ENCODE peak calls at places on chromosomes 1 and 21, in seven cellular contexts. F is OCI-LY7; Z is iPS DF 6.9; E is mesothelial cell of epicardium; D is foreskin fibroblast; L is mesendoderm; J is stimulated activated CD4-positive, alpha-beta T cell treated with anti-CD3 and anti-CD28 coated beads, TNF-alpha, amount 100 ng/mL, for 48 hours. C is an unnamed sample.

GRCh38 chr1:65063025-65063424 is 85.0 kb upstream of the AK4 start:
- DNase-seq in J (no peak), Z (no peak), F (peak), D (no peak), L (peak), E (no peak), C (no peak)

GRCh38 chr1:229514578-229515275 is 6.6 kb upstream of the NUP133 start:
- DNase-seq in Z (peak), D (peak), E (peak), L (peak), J (peak), F (peak), C (peak)

GRCh38 chr1:11559211-11559970 is 80.4 kb downstream of the DISP3 start:
- DNase-seq in L (peak), J (no peak), F (no peak), Z (no peak), D (no peak), E (no peak), C (no peak)

GRCh38 chr1:234561322-234561721 is 48.7 kb downstream of the IRF2BP2 start:
- DNase-seq in D (no peak), L (no peak), E (peak), J (no peak), F (no peak), Z (no peak), C (no peak)

GRCh38 chr21:40680311-40680710 is 166.6 kb downstream of the DSCAM start:
- DNase-seq in Z (no peak), J (no peak), L (no peak), D (no peak), E (no peak), F (no peak), C (no peak)

GRCh38 chr1:17485280-17485679 is 45.8 kb upstream of the RCC2 start:
- DNase-seq in Z (no peak), J (no peak), D (peak), F (peak), E (no peak), L (peak), C (no peak)

GRCh38 chr1:204468766-204469302 is 25.8 kb downstream of the PIK3C2B start:
- DNase-seq in Z (no peak), F (no peak), J (no peak), E (no peak), L (no peak), D (no peak), C (no peak)

GRCh38 chr1:244815600-244816099 is 19.8 kb upstream of the COX20 start:
- DNase-seq in L (peak), J (no peak), Z (peak), F (no peak), E (no peak), D (no peak), C (peak)

GRCh38 chr1:54221867-54222484 is 22.0 kb downstream of the MRPL37 start:
- DNase-seq in D (no peak), E (no peak), F (no peak), Z (no peak), L (no peak), J (no peak), C (no peak)

GRCh38 chr1:21149862-21150432 is 26.8 kb downstream of the EIF4G3 start:
- DNase-seq in D (peak), J (no peak), F (no peak), Z (no peak), L (peak), E (no peak), C (no peak)

GRCh38 chr1:225974454-225974853 is 24.7 kb downstream of the SDE2 start:
- DNase-seq in Z (no peak), D (no peak), F (no peak), L (peak), E (no peak), J (no peak), C (no peak)

GRCh38 chr1:226003502-226004170 is 4.5 kb upstream of the SDE2 start:
- DNase-seq in E (no peak), F (no peak), D (no peak), J (no peak), Z (no peak), L (no peak), C (no peak)

GRCh38 chr21:16534408-16535099 is 804.8 kb downstream of the USP25 start:
- DNase-seq in D (peak), Z (no peak), L (no peak), J (no peak), F (no peak), E (peak), C (no peak)

GRCh38 chr1:33165809-33166208 is 16.0 kb downstream of the TRIM62 start:
- DNase-seq in J (no peak), L (no peak), Z (no peak), F (no peak), E (no peak), D (no peak), C (no peak)

GRCh38 chr1:111446967-111447892 is 1.8 kb downstream of the WDR77 start:
- DNase-seq in F (no peak), L (no peak), J (no peak), D (no peak), Z (no peak), E (no peak), C (no peak)

GRCh38 chr1:89363196-89363595 is 663 bp upstream of the GBP6 start:
- DNase-seq in D (no peak), J (no peak), E (no peak), Z (no peak), F (no peak), L (no peak), C (no peak)

GRCh38 chr1:147264158-147264768 is 21.8 kb downstream of the CHD1L start:
- DNase-seq in F (no peak), Z (no peak), E (no peak), D (peak), L (no peak), J (no peak), C (no peak)

GRCh38 chr1:25780318-25781129 is 19.5 kb upstream of the SELENON start:
- DNase-seq in E (no peak), Z (no peak), L (peak), D (peak), F (no peak), J (no peak), C (no peak)

GRCh38 chr1:32989160-32989894 is 24.7 kb upstream of the RNF19B start:
- DNase-seq in D (peak), L (peak), Z (no peak), F (no peak), E (no peak), J (no peak), C (peak)

GRCh38 chr1:211688421-211688820 is 13.0 kb upstream of the NEK2 start:
- DNase-seq in E (no peak), J (no peak), Z (no peak), D (no peak), F (no peak), L (no peak), C (no peak)

GRCh38 chr1:228000416-228000815 is 6.4 kb upstream of the WNT3A start:
- DNase-seq in D (no peak), L (no peak), E (no peak), Z (no peak), F (no peak), J (no peak), C (no peak)

GRCh38 chr1:115725600-115725999 is 42.9 kb downstream of the CASQ2 start:
- DNase-seq in F (no peak), L (no peak), Z (no peak), J (no peak), D (no peak), E (no peak), C (no peak)

GRCh38 chr1:241592273-241592958 is 47.8 kb downstream of the CHML start:
- DNase-seq in E (no peak), F (no peak), J (no peak), D (peak), L (no peak), Z (no peak), C (no peak)

GRCh38 chr1:218397752-218398339 is 52.7 kb downstream of the TGFB2 start:
- DNase-seq in L (peak), F (no peak), E (no peak), J (no peak), Z (no peak), D (peak), C (no peak)

GRCh38 chr1:212760126-212760823 is 31.3 kb downstream of the NSL1 start:
- DNase-seq in J (peak), E (no peak), F (peak), Z (peak), L (peak), D (no peak), C (no peak)

GRCh38 chr1:179586107-179586823 is 5.4 kb upstream of the TDRD5 start:
- DNase-seq in Z (no peak), E (peak), L (peak), J (no peak), D (peak), F (no peak), C (no peak)

GRCh38 chr1:33986389-33987095 is 122.7 kb downstream of the HMGB4 start:
- DNase-seq in L (no peak), Z (no peak), E (no peak), F (no peak), D (peak), J (no peak), C (no peak)

GRCh38 chr1:69122373-69122772 is 445.3 kb upstream of the LRRC7 start:
- DNase-seq in Z (no peak), F (no peak), J (no peak), D (no peak), L (no peak), E (no peak), C (no peak)

GRCh38 chr1:121443131-121443530 is 258.4 kb downstream of the SRGAP2C start:
- DNase-seq in J (no peak), Z (no peak), E (no peak), F (no peak), L (no peak), D (peak), C (no peak)

GRCh38 chr1:157975216-157975615 is 18.2 kb upstream of the KIRREL1 start:
- DNase-seq in D (no peak), F (no peak), J (no peak), E (no peak), L (no peak), Z (no peak), C (no peak)

GRCh38 chr1:222369991-222370910 is 177.7 kb downstream of the HHIPL2 start:
- DNase-seq in J (no peak), D (peak), L (peak), F (no peak), Z (no peak), E (no peak), C (peak)

GRCh38 chr1:199101139-199101538 is 462.3 kb downstream of the PTPRC start:
- DNase-seq in J (no peak), Z (no peak), E (no peak), L (no peak), F (no peak), D (no peak), C (no peak)

C was measured in left lung.